ENCODE peak calls at places on chromosomes 13 and 19, in eight cellular contexts. K is GM23338, N is GM12878, X is HCT116, T is K562, P is HepG2, D is H1, C is endothelial cell of umbilical vein. G is an unnamed sample.

GRCh38 chr13:58843567-58843966 is 1212.0 kb downstream of the PCDH17 start:
- DNase-seq in C (no peak), N (no peak), T (no peak), X (no peak), K (peak), P (peak), D (peak), G (no peak)

GRCh38 chr19:15288146-15288963 is 44.0 kb downstream of the BRD4 start:
- DNase-seq in K (no peak), C (peak), P (no peak), T (no peak), N (no peak), X (no peak), D (no peak), G (no peak)

GRCh38 chr19:33883869-33884519 is 87.3 kb downstream of the KCTD15 start:
- DNase-seq in N (no peak), X (no peak), C (peak), T (no peak), K (peak), P (no peak), D (peak), G (peak)

GRCh38 chr19:18233224-18233825 is 7.1 kb upstream of the PDE4C start:
- DNase-seq in X (no peak), T (peak), C (peak), D (peak), P (peak), K (peak), N (no peak), G (no peak)

GRCh38 chr19:46353730-46354528 is 7.0 kb downstream of the PPP5C start:
- DNase-seq in T (no peak), P (no peak), D (no peak), N (no peak), K (no peak), C (no peak), X (no peak), G (no peak)

GRCh38 chr13:59946924-59947323 is 216.8 kb downstream of the DIAPH3 start:
- DNase-seq in D (no peak), K (no peak), X (no peak), N (no peak), C (peak), P (no peak), T (no peak), G (no peak)

GRCh38 chr13:64529874-64530485 is 2700.2 kb downstream of the PCDH9 start:
- DNase-seq in N (no peak), C (no peak), X (peak), D (peak), T (peak), K (peak), P (peak), G (no peak)

GRCh38 chr13:54449922-54450321 is 1421.3 kb downstream of the OLFM4 start:
- DNase-seq in X (no peak), P (no peak), K (peak), D (no peak), N (no peak), C (no peak), T (no peak), G (no peak)

GRCh38 chr13:80109313-80109712 is 231.6 kb downstream of the SPRY2 start:
- DNase-seq in K (no peak), C (peak), N (no peak), X (no peak), T (no peak), P (no peak), D (no peak), G (no peak)

GRCh38 chr19:2788237-2788636 is 2.9 kb downstream of the THOP1 start:
- DNase-seq in X (no peak), C (no peak), P (peak), K (no peak), T (no peak), N (no peak), D (no peak), G (no peak)

GRCh38 chr13:68897331-68897730 is 1210.3 kb upstream of the ATXN8OS start:
- DNase-seq in T (no peak), D (no peak), X (no peak), C (no peak), N (no peak), P (no peak), K (peak), G (no peak)
- TF ChIP-seq EZH2 in T (no peak), D (no peak), X (no peak), C (no peak), N (no peak), P (no peak), K (no peak), G (no peak)

GRCh38 chr13:98450012-98450411 is 126.9 kb downstream of the STK24 start:
- DNase-seq in P (no peak), K (no peak), N (no peak), T (no peak), D (no peak), X (no peak), C (no peak), G (no peak)
- TF ChIP-seq POLR2AphosphoS5 in P (no peak), K (no peak), N (no peak), T (no peak), D (no peak), X (no peak), C (no peak), G (no peak)

DNA sequence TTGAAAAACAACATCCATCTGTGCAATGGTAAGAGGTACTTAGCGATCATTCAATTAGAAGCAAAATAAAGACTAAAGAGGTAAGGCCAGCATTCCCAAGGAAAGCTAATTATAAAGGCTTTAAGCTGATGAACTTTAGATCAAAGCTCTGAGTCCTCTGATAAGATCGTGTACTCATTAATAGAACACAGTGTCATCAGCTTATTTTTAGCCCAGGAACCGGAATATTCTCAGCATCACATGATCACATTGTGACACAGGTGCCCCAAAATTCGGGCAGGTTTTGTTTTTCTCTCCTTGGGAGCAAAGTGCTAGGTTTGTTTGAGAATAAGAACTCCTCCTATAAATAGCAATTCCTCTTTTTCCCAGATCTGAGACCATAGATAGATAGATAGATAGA is 242.9 kb downstream of the COL4A1 start:
- DNase-seq in C (no peak), T (no peak), X (no peak), K (no peak), P (no peak), D (no peak), N (no peak), G (no peak)
- H3K27ac ChIP-seq in C (no peak), T (no peak), X (no peak), K (no peak), P (no peak), D (no peak), N (no peak), G (no peak)

GRCh38 chr19:42445948-42446347 is 3.2 kb upstream of the CXCL17 start:
- DNase-seq in X (no peak), K (no peak), D (no peak), P (no peak), N (no peak), T (no peak), C (no peak), G (no peak)

GRCh38 chr19:42442833-42443232 is at the start of gene CXCL17:
- DNase-seq in P (no peak), X (no peak), C (no peak), D (no peak), T (no peak), K (no peak), N (no peak), G (no peak)

GRCh38 chr19:42440357-42441046 is 2.2 kb downstream of the CXCL17 start:
- DNase-seq in D (peak), P (peak), N (no peak), X (peak), C (peak), K (peak), T (peak), G (no peak)

GRCh38 chr19:42443944-42444398 is 1.2 kb upstream of the CXCL17 start:
- DNase-seq in P (peak), T (no peak), X (no peak), K (no peak), N (no peak), C (no peak), D (no peak), G (no peak)

DNA sequence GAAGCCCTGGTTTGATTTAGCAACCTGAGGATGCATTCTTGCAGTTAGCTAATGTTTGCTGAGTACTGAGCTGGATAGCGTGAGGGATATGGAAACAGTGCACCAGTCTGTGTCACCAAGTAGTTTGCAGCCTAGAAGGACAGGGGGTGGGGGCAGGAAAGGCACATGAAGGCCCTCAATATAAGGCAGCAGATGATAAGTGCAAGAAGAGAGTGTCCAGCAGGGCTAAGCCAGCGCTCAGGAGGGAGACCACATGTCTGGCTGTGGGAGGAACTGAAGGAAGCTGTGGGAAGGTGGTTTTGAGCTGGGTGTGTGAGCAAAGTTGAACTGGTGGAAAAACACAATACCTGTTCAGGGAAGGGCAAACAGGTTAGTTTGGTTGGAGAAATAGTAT is 1.7 kb downstream of the CXCL17 start:
- DNase-seq in N (no peak), X (no peak), T (no peak), D (no peak), K (no peak), C (no peak), P (peak), G (no peak)
- TF ChIP-seq EZH2 in N (no peak), X (no peak), T (no peak), D (no peak), K (no peak), C (no peak), P (no peak), G (no peak)

GRCh38 chr19:4310247-4311121 is 6.1 kb downstream of the FSD1 start:
- DNase-seq in T (peak), C (no peak), D (peak), P (peak), K (peak), N (no peak), X (peak), G (no peak)
- TF ChIP-seq POLR2AphosphoS5 in T (peak), C (no peak), D (no peak), P (peak), K (no peak), N (no peak), X (no peak), G (no peak)

GRCh38 chr13:23505007-23505406 is 65.2 kb upstream of the TNFRSF19 start:
- DNase-seq in X (no peak), D (no peak), N (no peak), C (no peak), K (no peak), T (no peak), P (no peak), G (no peak)

GRCh38 chr13:23496255-23496654 is 62.8 kb upstream of the SACS start:
- DNase-seq in K (no peak), T (no peak), N (no peak), X (no peak), D (no peak), P (no peak), C (no peak), G (no peak)

GRCh38 chr13:23497186-23497585 is 63.7 kb upstream of the SACS start:
- DNase-seq in P (no peak), D (no peak), C (no peak), T (no peak), N (no peak), K (no peak), X (no peak), G (no peak)

GRCh38 chr13:23504188-23504587 is 66.0 kb upstream of the TNFRSF19 start:
- DNase-seq in N (no peak), P (no peak), T (no peak), K (no peak), D (no peak), C (no peak), X (no peak), G (no peak)

DNA sequence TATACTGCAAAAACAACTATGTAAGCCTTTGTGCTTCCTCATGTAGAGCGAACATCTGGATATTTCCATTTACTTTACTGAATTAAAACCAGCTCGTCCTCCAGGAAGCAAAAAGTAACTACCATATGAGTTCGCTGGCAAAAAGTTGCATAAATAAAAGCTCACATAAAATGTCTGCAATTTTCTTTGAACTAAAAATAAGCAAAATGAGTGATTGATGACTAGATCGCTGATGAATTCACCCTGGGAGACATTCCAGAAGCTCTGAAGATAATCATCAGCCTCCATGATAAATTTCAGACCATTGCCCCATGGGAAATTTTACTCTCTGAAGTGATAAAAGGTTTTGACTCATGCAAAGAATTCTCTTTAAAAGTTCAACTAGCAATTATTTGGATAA is 67.4 kb upstream of the SACS start:
- DNase-seq in T (no peak), P (no peak), X (no peak), C (no peak), K (no peak), N (no peak), D (no peak), G (peak)
- H3K27ac ChIP-seq in T (no peak), P (no peak), X (no peak), C (no peak), K (no peak), N (no peak), D (no peak), G (peak)

GRCh38 chr19:29598036-29598435 is 8.0 kb upstream of the POP4 start:
- DNase-seq in D (no peak), P (no peak), K (no peak), X (no peak), N (no peak), T (no peak), C (no peak), G (no peak)
- TF ChIP-seq EZH2 in D (no peak), P (no peak), K (no peak), X (no peak), N (no peak), T (no peak), C (no peak), G (no peak)

DNA sequence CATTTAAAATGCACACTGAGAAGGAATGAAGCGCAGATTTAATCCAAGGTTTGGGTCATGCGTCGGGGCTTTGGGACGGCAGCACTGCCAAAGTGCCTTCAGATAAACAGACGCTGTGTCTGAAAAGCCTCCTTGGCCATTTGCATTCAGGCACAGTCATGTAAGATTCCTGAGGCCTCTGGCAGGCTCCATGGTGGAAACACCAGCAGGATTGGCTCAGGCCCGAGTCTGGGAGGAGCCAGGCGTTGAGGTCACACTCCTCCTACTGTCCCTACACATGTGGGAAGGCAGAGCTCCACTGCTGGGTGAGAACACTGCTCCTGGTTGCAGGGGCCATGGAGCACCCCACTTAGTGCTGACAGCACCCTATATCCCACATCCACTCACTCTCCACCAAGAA is 113.3 kb upstream of the KL start:
- DNase-seq in C (no peak), X (no peak), P (no peak), D (no peak), K (peak), N (no peak), T (no peak), G (no peak)
- TF ChIP-seq POLR2AphosphoS5 in C (no peak), X (no peak), P (no peak), D (no peak), K (no peak), N (no peak), T (no peak), G (no peak)

DNA sequence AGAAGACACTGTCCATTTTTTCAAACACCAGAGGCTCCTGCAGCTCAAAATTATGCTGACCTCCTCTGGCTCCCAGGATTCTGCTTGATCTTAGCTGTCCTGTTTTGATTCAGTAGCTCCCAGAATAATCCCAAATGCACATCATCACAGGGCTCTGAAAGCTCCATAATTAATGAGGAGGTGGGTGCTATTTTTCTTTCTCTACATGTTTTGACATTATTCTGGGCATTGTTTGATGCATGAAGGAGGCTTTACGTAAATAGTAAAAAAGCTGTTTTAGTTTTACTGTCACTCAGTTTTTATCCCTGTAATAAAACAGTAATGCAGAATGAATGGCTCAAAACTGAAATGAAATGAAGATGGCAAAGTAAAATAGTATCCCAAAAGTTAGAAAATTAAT is 495.4 kb downstream of the DCT start:
- DNase-seq in T (no peak), N (no peak), D (no peak), X (no peak), K (no peak), C (no peak), P (no peak), G (no peak)
- H3K27ac ChIP-seq in T (no peak), N (no peak), D (no peak), X (no peak), K (no peak), C (no peak), P (no peak), G (no peak)

GRCh38 chr19:1000095-1000494 is at the start of gene GRIN3B:
- DNase-seq in X (peak), P (peak), N (no peak), T (peak), D (peak), C (peak), K (peak), G (no peak)
- TF ChIP-seq EZH2 in X (no peak), P (no peak), N (no peak), T (no peak), D (no peak), C (no peak), K (no peak), G (no peak)